ENCODE peak calls at places on chromosomes 16 and 17, in six cellular contexts. P is tibial nerve, N is heart left ventricle, E is astrocyte of the cerebellum, M is kidney epithelial cell, X is left ventricle myocardium inferior. R is an unnamed sample.

GRCh38 chr16:55778718-55779117 is 54.2 kb downstream of the CES1 start:
- DNase-seq in E (no peak), M (no peak), P (no peak), N (no peak), X (no peak), R (no peak)

GRCh38 chr17:2909164-2909852 is 113.1 kb downstream of the RAP1GAP2 start:
- DNase-seq in P (no peak), X (no peak), M (no peak), N (no peak), E (no peak), R (no peak)

GRCh38 chr16:528111-529011 is 849 bp downstream of the CAPN15 start:
- DNase-seq in M (no peak), N (no peak), X (no peak), E (peak; percentile 8), P (no peak), R (no peak)

GRCh38 chr16:16120382-16121184 is 102.7 kb downstream of the ABCC6 start:
- DNase-seq in N (peak; percentile 76), M (no peak), E (no peak), P (no peak), X (peak; percentile 64), R (no peak)

GRCh38 chr16:22734313-22734869 is 79.6 kb upstream of the HS3ST2 start:
- DNase-seq in E (no peak), X (no peak), M (no peak), P (no peak), N (no peak), R (no peak)

GRCh38 chr17:6496116-6496481 is 51.8 kb downstream of the PIMREG start:
- DNase-seq in E (no peak), N (no peak), P (no peak), X (no peak), M (no peak), R (peak; percentile 37)

GRCh38 chr16:27967169-27967568 is 96.3 kb downstream of the GSG1L start:
- DNase-seq in P (no peak), E (no peak), M (no peak), X (no peak), N (no peak), R (no peak)

GRCh38 chr16:17828012-17828411 is 357.3 kb upstream of the XYLT1 start:
- DNase-seq in X (no peak), M (no peak), N (no peak), P (no peak), E (peak; percentile 92), R (no peak)

GRCh38 chr16:725463-726187 is 618 bp downstream of the CCDC78 start:
- DNase-seq in N (no peak), P (no peak), M (no peak), X (no peak), E (no peak), R (no peak)

GRCh38 chr16:26736084-26736483 is 330.6 kb upstream of the C16orf82 start:
- DNase-seq in N (no peak), E (no peak), X (no peak), M (no peak), P (no peak), R (no peak)

GRCh38 chr17:3879181-3879580 is 13.7 kb downstream of the CAMKK1 start:
- DNase-seq in P (no peak), E (peak; percentile 49), X (peak; percentile 44), M (no peak), N (no peak), R (no peak)

GRCh38 chr17:64679710-64680216 is 17.7 kb upstream of the SMURF2 start:
- DNase-seq in P (no peak), N (no peak), M (peak; percentile 80), X (no peak), E (peak; percentile 36), R (no peak)

GRCh38 chr17:80990921-80991644 is 558 bp upstream of the CHMP6 start:
- DNase-seq in N (no peak), M (no peak), E (no peak), P (no peak), X (no peak), R (no peak)

GRCh38 chr17:40517286-40517662 is 15.9 kb upstream of the TNS4 start:
- DNase-seq in P (no peak), X (no peak), N (no peak), M (no peak), E (no peak), R (no peak)

GRCh38 chr16:89243664-89244063 is 26.2 kb downstream of the ZNF778 start:
- DNase-seq in P (no peak), X (no peak), E (no peak), N (no peak), M (no peak), R (no peak)

GRCh38 chr17:21007646-21008045 is 35.2 kb downstream of the USP22 start:
- DNase-seq in M (no peak), E (no peak), P (no peak), X (no peak), N (no peak), R (no peak)

GRCh38 chr17:29621751-29622194 is 939 bp downstream of the CORO6 start:
- DNase-seq in N (no peak), E (no peak), P (no peak), M (no peak), X (no peak), R (no peak)

GRCh38 chr17:48726182-48726915 is 2.2 kb downstream of the HOXB13 start:
- DNase-seq in M (no peak), N (no peak), P (no peak), X (no peak), E (no peak), R (no peak)

GRCh38 chr17:4947411-4948165 is 742 bp downstream of the PFN1 start:
- DNase-seq in M (no peak), X (peak; percentile 67), P (peak; percentile 32), N (peak; percentile 85), E (no peak), R (no peak)

GRCh38 chr16:72986011-72986410 is 61.9 kb downstream of the ZFHX3 start:
- DNase-seq in P (peak; percentile 68), E (no peak), X (peak; percentile 82), N (no peak), M (no peak), R (no peak)

GRCh38 chr16:25343976-25344375 is 86.3 kb upstream of the ZKSCAN2 start:
- DNase-seq in X (no peak), M (no peak), E (no peak), P (no peak), N (no peak), R (no peak)

GRCh38 chr17:67364847-67365761 is 1.3 kb downstream of the PSMD12 start:
- DNase-seq in M (no peak), X (no peak), N (no peak), E (no peak), P (no peak), R (no peak)

GRCh38 chr16:12081048-12081404 is 104.5 kb downstream of the SNX29 start:
- DNase-seq in X (no peak), E (no peak), M (no peak), P (no peak), N (no peak), R (no peak)

GRCh38 chr17:41416478-41416877 is 7.9 kb downstream of the KRT37 start:
- DNase-seq in N (no peak), P (no peak), X (no peak), M (no peak), E (no peak), R (no peak)

GRCh38 chr16:15891508-15891907 is 3.1 kb upstream of the CEP20 start:
- DNase-seq in E (no peak), X (no peak), N (no peak), M (no peak), P (no peak), R (no peak)

GRCh38 chr17:8004899-8005298 is 2.5 kb downstream of the GUCY2D start:
- DNase-seq in M (no peak), E (no peak), N (no peak), P (no peak), X (no peak), R (no peak)

GRCh38 chr17:75592364-75593020 is 4.9 kb downstream of the MYO15B start:
- DNase-seq in N (no peak), M (no peak), P (no peak), E (no peak), X (no peak), R (no peak)

GRCh38 chr17:75590314-75590761 is 2.7 kb downstream of the MYO15B start:
- DNase-seq in N (no peak), E (no peak), M (no peak), P (no peak), X (no peak), R (no peak)

GRCh38 chr17:75590849-75591721 is 3.5 kb downstream of the MYO15B start:
- DNase-seq in M (no peak), X (no peak), E (no peak), P (no peak), N (no peak), R (no peak)

GRCh38 chr17:75589919-75590303 is 2.3 kb downstream of the MYO15B start:
- DNase-seq in E (no peak), N (peak; percentile 69), P (no peak), M (no peak), X (peak; percentile 32), R (no peak)

DNA sequence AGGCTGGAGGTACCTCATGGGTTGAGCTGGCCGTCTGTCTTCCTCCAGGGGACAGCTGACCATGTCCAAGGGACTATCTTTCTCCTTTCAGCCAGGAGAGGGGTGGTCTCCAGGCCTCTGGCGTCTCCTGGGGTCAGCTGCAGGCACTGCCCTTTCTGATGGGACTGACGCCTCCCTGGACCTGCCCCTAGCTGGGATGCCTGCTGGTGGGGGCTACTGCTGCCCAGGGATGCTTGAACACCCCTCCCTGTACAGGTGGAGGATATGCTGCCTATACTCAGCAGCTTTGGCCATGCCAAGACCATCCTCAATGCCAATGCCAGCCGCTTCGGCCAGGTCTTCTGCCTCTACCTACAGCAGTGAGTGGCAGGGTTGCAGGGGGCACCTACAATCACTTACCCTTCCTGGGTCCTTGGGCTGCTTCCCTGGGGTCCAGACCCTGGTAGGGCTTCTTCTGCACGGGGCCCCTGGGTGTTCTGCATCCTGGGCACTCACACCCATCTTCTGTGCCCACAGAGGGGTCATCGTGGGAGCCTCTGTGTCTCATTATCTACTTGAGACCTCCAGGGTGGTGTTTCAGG is 4.2 kb downstream of the MYO15B start:
- DNase-seq in X (no peak), E (no peak), N (no peak), M (no peak), P (no peak), R (no peak)
- TF ChIP-seq CTCF in X (no peak), E (no peak), N (no peak), M (no peak), P (no peak), R (no peak)

GRCh38 chr17:38897671-38898290 is 27.6 kb upstream of the LASP1NB start:
- DNase-seq in N (no peak), P (no peak), M (no peak), E (no peak), X (no peak), R (no peak)
- H3K4me3 ChIP-seq in N (no peak overlapping the region), P (no peak overlapping the region), M (no peak overlapping the region), E (no peak overlapping the region), X (peak overlapping the region; percentile 18), R (no peak overlapping the region)

DNA sequence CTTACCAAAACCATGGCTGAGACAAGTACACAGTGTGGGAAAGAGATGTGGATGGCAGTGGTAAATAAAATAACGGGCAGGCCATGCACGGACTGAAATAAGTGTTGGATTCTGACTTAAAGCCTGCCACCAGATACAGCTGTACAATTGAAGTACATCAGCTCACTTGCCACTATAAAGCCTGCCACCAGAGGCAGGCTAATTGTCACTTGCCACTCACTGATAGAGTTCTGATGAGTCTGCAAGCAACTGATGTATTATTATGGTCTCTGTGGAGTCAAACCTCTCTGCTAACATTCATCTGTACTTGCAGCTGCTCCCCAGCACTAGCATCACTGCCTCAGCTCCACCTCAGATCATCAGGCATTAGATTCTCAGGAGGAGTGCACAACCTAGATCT is 93.0 kb downstream of the CYTH1 start:
- DNase-seq in N (no peak), X (no peak), P (no peak), M (no peak), E (no peak), R (no peak)
- TF ChIP-seq CTCF in N (no peak), X (peak; percentile 15), P (no peak), M (no peak), E (no peak), R (peak; percentile 48)

GRCh38 chr17:59093145-59093701 is 13.5 kb downstream of the TRIM37 start:
- DNase-seq in P (no peak), N (no peak), X (no peak), E (no peak), M (no peak), R (no peak)
- H3K4me3 ChIP-seq in P (no peak overlapping the region), N (no peak overlapping the region), X (peak overlapping the region; percentile 42), E (no peak overlapping the region), M (no peak overlapping the region), R (no peak overlapping the region)